ENCODE peak calls at places on chromosome 20, in ten cellular contexts. X is lower lobe of right lung; C is CD8-positive, alpha-beta T cell; M is upper lobe of right lung; O is epithelial cell of esophagus; L is left ventricle myocardium inferior; B is GM12865; I is fibroblast of the aortic adventitia; G is A549; S is foreskin fibroblast. W is an unnamed sample.

GRCh38 chr20:63082308-63082938 is 75.7 kb upstream of the BHLHE23 start:
- DNase-seq in X (peak; percentile 45), C (no peak), M (peak; percentile 66), O (peak; percentile 31), L (peak; percentile 38), B (no peak), I (peak; percentile 35), G (no peak), S (peak; percentile 64), W (no peak)

GRCh38 chr20:57688864-57689263 is 21.0 kb downstream of the PMEPA1 start:
- DNase-seq in X (no peak), C (no peak), M (no peak), O (no peak), L (peak; percentile 61), B (no peak), I (peak; percentile 32), G (no peak), S (no peak), W (no peak)

GRCh38 chr20:37202267-37202943 is 23.1 kb upstream of the MROH8 start:
- DNase-seq in X (no peak), C (peak; percentile 19), M (no peak), O (peak; percentile 87), L (no peak), B (peak; percentile 36), I (peak; percentile 96), G (peak; percentile 70), S (peak; percentile 94), W (peak; percentile 95)

GRCh38 chr20:56417911-56418310 is 5.9 kb downstream of the CASS4 start:
- DNase-seq in X (no peak), C (no peak), M (no peak), O (peak; percentile 16), L (no peak), B (no peak), I (no peak), G (no peak), S (peak; percentile 58), W (no peak)

GRCh38 chr20:45336530-45337366 is 11.5 kb downstream of the SDC4 start:
- DNase-seq in X (no peak), C (no peak), M (no peak), O (peak; percentile 99), L (no peak), B (no peak), I (peak; percentile 84), G (peak; percentile 73), S (peak; percentile 97), W (peak; percentile 93)

GRCh38 chr20:57005146-57005933 is 261.1 kb downstream of the BMP7 start:
- DNase-seq in X (no peak), C (no peak), M (no peak), O (no peak), L (no peak), B (no peak), I (no peak), G (no peak), S (no peak), W (no peak)

GRCh38 chr20:17969276-17969883 is 562 bp downstream of the MGME1 start:
- DNase-seq in X (peak; percentile 55), C (no peak), M (no peak), O (peak; percentile 66), L (no peak), B (peak; percentile 64), I (no peak), G (peak; percentile 70), S (peak; percentile 60), W (no peak)

GRCh38 chr20:56411759-56412472 is at the start of gene CASS4:
- DNase-seq in X (no peak), C (peak; percentile 65), M (no peak), O (no peak), L (no peak), B (no peak), I (peak; percentile 78), G (no peak), S (peak; percentile 88), W (no peak)

GRCh38 chr20:45934046-45934586 is 367 bp upstream of the PCIF1 start:
- DNase-seq in X (peak; percentile 81), C (no peak), M (peak; percentile 87), O (no peak), L (peak; percentile 70), B (peak; percentile 69), I (peak; percentile 48), G (peak; percentile 54), S (peak; percentile 47), W (no peak)

GRCh38 chr20:41358717-41359116 is 7.9 kb downstream of the EMILIN3 start:
- DNase-seq in X (no peak), C (no peak), M (no peak), O (no peak), L (no peak), B (no peak), I (no peak), G (no peak), S (no peak), W (no peak)

GRCh38 chr20:39013662-39014109 is 51.5 kb downstream of the DHX35 start:
- DNase-seq in X (no peak), C (no peak), M (no peak), O (no peak), L (no peak), B (no peak), I (no peak), G (no peak), S (no peak), W (no peak)
- TF ChIP-seq CTCF in X (no peak), C (no peak), M (no peak), O (no peak), L (no peak), B (no peak), I (no peak), G (no peak), S (no peak), W (no peak)

GRCh38 chr20:33408716-33409654 is 7.7 kb upstream of the CDK5RAP1 start:
- DNase-seq in X (no peak), C (no peak), M (no peak), O (no peak), L (no peak), B (peak; percentile 47), I (no peak), G (no peak), S (no peak), W (no peak)

GRCh38 chr20:33411136-33411690 is 9.9 kb upstream of the CDK5RAP1 start:
- DNase-seq in X (no peak), C (no peak), M (no peak), O (no peak), L (no peak), B (no peak), I (no peak), G (no peak), S (no peak), W (no peak)

GRCh38 chr20:33408313-33408712 is 7.0 kb upstream of the CDK5RAP1 start:
- DNase-seq in X (no peak), C (no peak), M (no peak), O (no peak), L (no peak), B (no peak), I (no peak), G (no peak), S (no peak), W (no peak)

GRCh38 chr20:33411711-33412483 is 10.6 kb upstream of the CDK5RAP1 start:
- DNase-seq in X (no peak), C (no peak), M (no peak), O (no peak), L (no peak), B (no peak), I (no peak), G (no peak), S (no peak), W (no peak)

GRCh38 chr20:33410081-33410742 is 8.9 kb upstream of the CDK5RAP1 start:
- DNase-seq in X (no peak), C (no peak), M (no peak), O (no peak), L (no peak), B (no peak), I (no peak), G (no peak), S (no peak), W (no peak)
- H3K4me3 ChIP-seq in X (no peak overlapping the region), C (no peak overlapping the region), M (no peak overlapping the region), O (no peak overlapping the region), L (no peak overlapping the region), B (no peak overlapping the region), I (no peak overlapping the region), G (no peak overlapping the region), S (no peak overlapping the region), W (no peak overlapping the region)

DNA sequence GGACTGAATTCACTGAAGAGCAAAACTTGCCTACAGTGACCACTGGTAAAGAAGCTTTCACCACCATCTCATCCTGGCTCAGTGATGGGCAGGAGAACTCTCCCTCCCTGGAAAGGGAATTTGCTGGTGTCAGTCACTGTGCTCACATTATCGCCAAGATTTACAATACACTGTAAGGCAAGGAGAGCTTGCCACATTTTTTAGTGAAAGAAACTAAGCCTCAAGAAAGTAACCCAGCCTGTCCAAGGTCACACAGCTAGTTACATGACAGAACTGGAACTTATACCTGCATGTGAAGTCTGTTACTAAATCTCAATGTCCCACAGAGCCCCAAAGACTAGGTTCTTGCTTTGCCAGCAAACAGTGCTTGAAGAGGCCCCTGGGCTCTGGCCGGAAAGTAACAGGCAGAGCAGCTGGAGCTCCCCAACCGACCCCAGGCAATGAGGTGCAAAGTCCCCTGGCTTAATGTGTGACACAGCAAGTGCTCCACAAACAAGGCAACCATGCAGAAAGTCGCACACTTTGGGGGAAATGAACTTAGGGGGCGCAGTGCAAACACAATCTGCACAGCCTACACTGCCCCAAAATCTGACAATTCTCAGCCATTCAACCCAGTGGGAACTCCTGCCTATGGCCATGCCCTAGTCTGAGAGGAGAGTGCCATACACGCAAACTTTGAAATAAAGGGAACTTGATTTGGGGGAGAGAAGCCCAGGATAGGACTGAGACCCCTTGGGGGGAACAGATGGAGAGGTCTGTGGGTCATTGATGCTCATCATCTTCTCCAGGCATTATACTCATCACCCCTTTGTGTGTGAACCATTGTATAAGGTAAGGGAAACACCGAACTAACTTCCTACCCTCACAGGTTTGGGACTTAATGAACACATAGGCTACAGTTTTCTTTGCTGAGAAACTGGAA is 1.9 kb downstream of the BCL2L1 start:
- DNase-seq in X (no peak), C (no peak), M (no peak), O (no peak), L (no peak), B (peak; percentile 59), I (no peak), G (no peak), S (peak; percentile 33), W (no peak)
- TF ChIP-seq CTCF in X (no peak), C (no peak), M (no peak), O (no peak), L (no peak), B (peak; percentile 19), I (no peak), G (peak; percentile 7), S (no peak), W (peak; percentile 12)

DNA sequence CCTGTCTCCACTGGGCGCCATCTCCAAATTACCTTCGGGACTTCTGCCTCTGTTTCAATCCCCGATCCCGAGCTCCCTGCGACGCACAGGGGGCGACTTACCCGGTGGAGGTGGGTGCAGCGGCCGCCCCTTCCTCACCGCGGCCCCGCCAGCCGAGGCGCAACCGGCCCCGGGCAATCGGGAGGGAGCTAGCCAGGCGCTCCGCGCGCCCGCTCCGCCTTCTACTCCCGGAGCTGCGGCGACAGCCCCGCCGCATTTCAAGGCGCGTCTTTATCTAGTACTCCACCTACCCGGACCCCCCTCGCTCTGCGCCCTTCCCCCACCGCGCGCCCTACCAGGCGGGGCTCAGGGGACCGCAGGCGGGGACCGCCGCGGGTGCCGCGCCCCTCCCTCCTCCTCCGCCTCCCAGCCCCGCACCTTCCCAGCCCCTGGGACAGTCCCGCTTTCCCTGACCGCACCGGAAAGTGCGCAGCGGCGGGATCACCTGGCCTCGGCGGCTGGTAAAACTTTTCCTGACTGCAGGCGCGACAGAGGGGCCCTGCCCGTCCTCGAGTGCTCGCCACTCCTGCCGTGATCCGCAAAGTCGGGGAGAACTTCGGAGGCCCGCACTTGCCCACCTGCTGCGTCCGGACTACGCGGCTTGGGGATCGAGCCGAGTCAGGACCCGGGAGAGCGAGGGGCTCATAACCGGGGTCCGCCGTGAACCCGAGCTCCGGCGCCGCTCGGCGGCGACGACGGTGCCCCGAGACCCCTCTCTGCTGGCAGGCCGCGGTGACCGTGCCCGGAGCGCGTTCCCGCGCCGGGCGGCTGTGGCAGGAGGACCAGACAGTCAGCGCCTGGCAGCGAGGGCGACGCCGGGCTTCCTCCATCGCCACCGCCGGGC is 8.0 kb upstream of the NKX2-2 start:
- DNase-seq in X (peak; percentile 25), C (no peak), M (no peak), O (no peak), L (no peak), B (no peak), I (no peak), G (no peak), S (no peak), W (no peak)
- H3K4me3 ChIP-seq in X (no peak overlapping the region), C (no peak overlapping the region), M (no peak overlapping the region), O (no peak overlapping the region), L (peak overlapping the region; percentile 41), B (no peak overlapping the region), I (no peak overlapping the region), G (peak overlapping the region; percentile 27), S (no peak overlapping the region), W (no peak overlapping the region)

W was measured in AG09309.